ENCODE peak calls at places on chromosomes 12 and 14, in seven cellular contexts. Z is astrocyte of the cerebellum, F is GM23248, X is kidney glomerular epithelial cell, L is WERI-Rb-1, H is NCI-H1436, A is NCI-H2029. C is an unnamed sample.

GRCh38 chr12:33115716-33116115 is 219.1 kb upstream of the PKP2 start:
- DNase-seq in Z (no peak), F (no peak), X (no peak), L (no peak), H (no peak), A (no peak), C (no peak)

GRCh38 chr12:69274861-69275260 is 35.5 kb downstream of the CPSF6 start:
- DNase-seq in Z (no peak), F (peak; percentile 41), X (no peak), L (no peak), H (no peak), A (no peak), C (no peak)

GRCh38 chr12:69639400-69640016 is 28.8 kb upstream of the LRRC10 start:
- DNase-seq in Z (peak; percentile 42), F (peak; percentile 81), X (peak; percentile 52), L (peak; percentile 62), H (peak; percentile 10), A (peak; percentile 45), C (peak; percentile 43)

GRCh38 chr14:39683711-39684110 is 251.5 kb upstream of the FBXO33 start:
- DNase-seq in Z (no peak), F (no peak), X (peak; percentile 30), L (no peak), H (no peak), A (no peak), C (no peak)

GRCh38 chr12:33828326-33828725 is 194.0 kb upstream of the ALG10 start:
- DNase-seq in Z (no peak), F (no peak), X (no peak), L (no peak), H (no peak), A (no peak), C (no peak)

GRCh38 chr14:26328766-26329165 is 269.1 kb downstream of the NOVA1 start:
- DNase-seq in Z (no peak), F (no peak), X (peak; percentile 50), L (no peak), H (no peak), A (no peak), C (no peak)

GRCh38 chr14:44700184-44700583 is 193.1 kb upstream of the FSCB start:
- DNase-seq in Z (peak; percentile 35), F (no peak), X (peak; percentile 63), L (no peak), H (no peak), A (no peak), C (no peak)

GRCh38 chr14:30017370-30017993 is 89.8 kb upstream of the PRKD1 start:
- DNase-seq in Z (no peak), F (no peak), X (no peak), L (no peak), H (no peak), A (no peak), C (no peak)

GRCh38 chr12:108373111-108373510 is 34.0 kb upstream of the CMKLR1 start:
- DNase-seq in Z (no peak), F (no peak), X (no peak), L (no peak), H (no peak), A (no peak), C (no peak)

GRCh38 chr14:77275041-77275854 is 4.2 kb upstream of the NGB start:
- DNase-seq in Z (no peak), F (no peak), X (no peak), L (no peak), H (no peak), A (no peak), C (no peak)

GRCh38 chr12:131803995-131804521 is 24.1 kb upstream of the MMP17 start:
- DNase-seq in Z (peak; percentile 46), F (peak; percentile 75), X (no peak), L (no peak), H (no peak), A (no peak), C (no peak)

GRCh38 chr12:69024907-69025306 is 91.9 kb upstream of the CPM start:
- DNase-seq in Z (no peak), F (peak; percentile 71), X (peak; percentile 89), L (no peak), H (no peak), A (no peak), C (no peak)

GRCh38 chr12:10540776-10541205 is 35.1 kb downstream of the EIF2S3B start:
- DNase-seq in Z (peak; percentile 18), F (peak; percentile 83), X (no peak), L (no peak), H (no peak), A (no peak), C (no peak)

GRCh38 chr12:27703720-27704452 is 6.7 kb upstream of the MRPS35 start:
- DNase-seq in Z (peak; percentile 65), F (peak; percentile 90), X (peak; percentile 56), L (peak; percentile 83), H (peak; percentile 32), A (peak; percentile 43), C (peak; percentile 46)

GRCh38 chr14:105311838-105312237 is 2.7 kb upstream of the PACS2 start:
- DNase-seq in Z (no peak), F (no peak), X (no peak), L (peak; percentile 59), H (no peak), A (no peak), C (no peak)

GRCh38 chr12:120504587-120504986 is 8.7 kb downstream of the DYNLL1 start:
- DNase-seq in Z (no peak), F (no peak), X (no peak), L (no peak), H (no peak), A (no peak), C (no peak)

GRCh38 chr12:79371226-79371625 is 319.5 kb downstream of the PAWR start:
- DNase-seq in Z (no peak), F (no peak), X (no peak), L (no peak), H (no peak), A (no peak), C (no peak)

GRCh38 chr12:124681779-124682391 is 114.5 kb upstream of the NCOR2 start:
- DNase-seq in Z (no peak), F (peak; percentile 82), X (no peak), L (no peak), H (no peak), A (no peak), C (no peak)

C was measured in central memory CD4-positive, alpha-beta T cell.